ENCODE peak calls at places on chromosomes 2 and 18, in five cellular contexts. Q is substantia nigra; H is heart right ventricle; L is omental fat pad; N is activated gamma-delta T cell treated with anti-CD3 and anti-CD28 coated beads, Interleukin-2, amount 50 U/mL, for 16 hours. Y is an unnamed sample.

GRCh38 chr2:143807677-143808076 is 678.5 kb downstream of the ARHGAP15 start:
- DNase-seq in Q (no peak), H (no peak), L (no peak), N (no peak), Y (no peak)

GRCh38 chr2:44679584-44679983 is 261.9 kb upstream of the SIX3 start:
- DNase-seq in Q (no peak), H (no peak), L (no peak), N (no peak), Y (no peak)

GRCh38 chr2:111068435-111069058 is 52.2 kb upstream of the BCL2L11 start:
- DNase-seq in Q (no peak), H (no peak), L (no peak), N (no peak), Y (no peak)

GRCh38 chr2:119836455-119837142 is 76.9 kb downstream of the PTPN4 start:
- DNase-seq in Q (no peak), H (no peak), L (no peak), N (no peak), Y (no peak)

GRCh38 chr2:63058149-63058741 is 7.6 kb downstream of the OTX1 start:
- DNase-seq in Q (no peak), H (no peak), L (no peak), N (no peak), Y (no peak)

GRCh38 chr18:79939096-79939495 is 12.4 kb downstream of the SLC66A2 start:
- DNase-seq in Q (no peak), H (no peak), L (no peak), N (no peak), Y (no peak)

GRCh38 chr2:184779777-184780176 is 181.4 kb downstream of the ZNF804A start:
- DNase-seq in Q (no peak), H (no peak), L (no peak), N (no peak), Y (no peak)

GRCh38 chr18:59906203-59906602 is 6.4 kb downstream of the PMAIP1 start:
- DNase-seq in Q (no peak), H (no peak), L (no peak), N (no peak), Y (no peak)

GRCh38 chr18:3103576-3103975 is 90.6 kb upstream of the LPIN2 start:
- DNase-seq in Q (no peak), H (no peak), L (no peak), N (no peak), Y (no peak)

GRCh38 chr18:26457611-26458350 is 90.6 kb downstream of the KCTD1 start:
- DNase-seq in Q (no peak), H (no peak), L (no peak), N (no peak), Y (no peak)

GRCh38 chr2:11775384-11775783 is 29.0 kb downstream of the LPIN1 start:
- DNase-seq in Q (no peak), H (no peak), L (no peak), N (no peak), Y (no peak)

GRCh38 chr18:80147418-80148315 is 38.6 kb downstream of the ADNP2 start:
- DNase-seq in Q (peak), H (peak), L (peak), N (peak), Y (no peak)

GRCh38 chr18:46070683-46071614 is 1.1 kb downstream of the PSTPIP2 start:
- DNase-seq in Q (no peak), H (no peak), L (no peak), N (no peak), Y (no peak)

GRCh38 chr2:178241852-178242551 is 47.7 kb downstream of the OSBPL6 start:
- DNase-seq in Q (peak), H (no peak), L (no peak), N (no peak), Y (peak)

GRCh38 chr2:61179701-61180639 is 18.0 kb downstream of the C2orf74 start:
- DNase-seq in Q (peak), H (peak), L (no peak), N (no peak), Y (no peak)

GRCh38 chr2:240604291-240604938 is 17.9 kb downstream of the CAPN10 start:
- DNase-seq in Q (peak), H (peak), L (no peak), N (no peak), Y (peak)

GRCh38 chr2:45968946-45969584 is 317.6 kb downstream of the PRKCE start:
- DNase-seq in Q (no peak), H (no peak), L (no peak), N (no peak), Y (no peak)

GRCh38 chr2:190591437-190591836 is 56.9 kb upstream of the NEMP2 start:
- DNase-seq in Q (no peak), H (no peak), L (no peak), N (no peak), Y (no peak)

GRCh38 chr2:120397362-120397811 is 51.5 kb downstream of the INHBB start:
- DNase-seq in Q (no peak), H (no peak), L (no peak), N (no peak), Y (no peak)

GRCh38 chr2:83364264-83364663 is 1094.8 kb downstream of the SUCLG1 start:
- DNase-seq in Q (no peak), H (no peak), L (no peak), N (no peak), Y (no peak)

GRCh38 chr2:38092196-38092902 is 16.4 kb upstream of the CYP1B1 start:
- DNase-seq in Q (no peak), H (no peak), L (no peak), N (no peak), Y (no peak)

GRCh38 chr2:4134881-4135565 is 431.6 kb downstream of the DCDC2C start:
- DNase-seq in Q (no peak), H (no peak), L (no peak), N (no peak), Y (no peak)

GRCh38 chr18:13241893-13242175 is 23.3 kb downstream of the LDLRAD4 start:
- DNase-seq in Q (no peak), H (no peak), L (no peak), N (no peak), Y (no peak)

GRCh38 chr2:26008851-26009566 is 24.9 kb upstream of the RAB10 start:
- DNase-seq in Q (peak), H (no peak), L (peak), N (no peak), Y (no peak)

GRCh38 chr2:75528221-75528977 is 32.3 kb downstream of the EVA1A start:
- DNase-seq in Q (no peak), H (no peak), L (no peak), N (no peak), Y (no peak)

GRCh38 chr2:73830871-73831401 is 2.2 kb downstream of the STAMBP start:
- DNase-seq in Q (no peak), H (no peak), L (no peak), N (peak), Y (no peak)

GRCh38 chr18:44731160-44731865 is 50.6 kb downstream of the SETBP1 start:
- DNase-seq in Q (no peak), H (no peak), L (no peak), N (no peak), Y (no peak)

GRCh38 chr2:171451074-171451473 is 17.0 kb downstream of the DCAF17 start:
- DNase-seq in Q (no peak), H (no peak), L (no peak), N (no peak), Y (no peak)

GRCh38 chr2:68837861-68838341 is 33.3 kb downstream of the BMP10 start:
- DNase-seq in Q (no peak), H (no peak), L (no peak), N (no peak), Y (no peak)

GRCh38 chr18:74766233-74766632 is 168.6 kb downstream of the ZNF407 start:
- DNase-seq in Q (no peak), H (no peak), L (no peak), N (no peak), Y (no peak)

GRCh38 chr2:131058905-131059304 is 34.4 kb downstream of the FAM168B start:
- DNase-seq in Q (peak), H (no peak), L (no peak), N (no peak), Y (no peak)

GRCh38 chr2:201990069-201990468 is 43.6 kb upstream of the FZD7 start:
- DNase-seq in Q (no peak), H (no peak), L (no peak), N (no peak), Y (no peak)

GRCh38 chr18:74513883-74514205 is 17.7 kb downstream of the CNDP2 start:
- DNase-seq in Q (no peak), H (no peak), L (no peak), N (no peak), Y (no peak)

GRCh38 chr2:71530246-71530986 is 77.1 kb downstream of the DYSF start:
- DNase-seq in Q (no peak), H (no peak), L (no peak), N (no peak), Y (peak)

Y was measured in HEK293T.